ENCODE peak calls at places on chromosomes 12 and 14, in four cellular contexts. One of them, this sample, is unnamed.

GRCh38 chr14:63642229-63642611 is 549 bp upstream of the WDR89 start:
- DNase-seq in fibroblast of lung: peak
- DNase-seq in osteoblast: peak
- DNase-seq in H9: peak
- DNase-seq in this sample: peak

GRCh38 chr14:101729382-101729781 is 32.1 kb upstream of the PPP2R5C start:
- DNase-seq in osteoblast: no peak
- DNase-seq in fibroblast of lung: no peak
- DNase-seq in H9: no peak
- DNase-seq in this sample: no peak

GRCh38 chr12:117685115-117685926 is 283.5 kb downstream of the KSR2 start:
- DNase-seq in osteoblast: peak
- DNase-seq in fibroblast of lung: peak
- DNase-seq in H9: peak
- DNase-seq in this sample: peak

GRCh38 chr12:74415633-74416032 is 122.0 kb upstream of the ATXN7L3B start:
- DNase-seq in H9: no peak
- DNase-seq in osteoblast: no peak
- DNase-seq in fibroblast of lung: peak
- DNase-seq in this sample: peak

GRCh38 chr12:55789893-55790292 is 27.6 kb downstream of the SARNP start:
- DNase-seq in H9: no peak
- DNase-seq in osteoblast: no peak
- DNase-seq in fibroblast of lung: no peak
- DNase-seq in this sample: no peak

GRCh38 chr12:74608376-74608775 is 70.7 kb downstream of the ATXN7L3B start:
- DNase-seq in fibroblast of lung: no peak
- DNase-seq in H9: no peak
- DNase-seq in osteoblast: no peak
- DNase-seq in this sample: no peak

GRCh38 chr12:39294712-39295111 is 148.2 kb downstream of the KIF21A start:
- DNase-seq in H9: no peak
- DNase-seq in osteoblast: peak
- DNase-seq in fibroblast of lung: no peak
- DNase-seq in this sample: no peak

GRCh38 chr12:1919284-1919683 is 832 bp upstream of the CACNA2D4 start:
- DNase-seq in H9: peak
- DNase-seq in osteoblast: peak
- DNase-seq in fibroblast of lung: no peak
- DNase-seq in this sample: no peak

GRCh38 chr14:104341532-104342434 is 203.4 kb downstream of the KIF26A start:
- DNase-seq in osteoblast: peak
- DNase-seq in H9: peak
- DNase-seq in fibroblast of lung: no peak
- DNase-seq in this sample: peak

GRCh38 chr14:36057452-36058142 is 118.9 kb downstream of the PTCSC3 start:
- DNase-seq in osteoblast: no peak
- DNase-seq in fibroblast of lung: peak
- DNase-seq in H9: no peak
- DNase-seq in this sample: peak

GRCh38 chr14:97994020-97994531 is 1196.9 kb downstream of the VRK1 start:
- DNase-seq in H9: no peak
- DNase-seq in fibroblast of lung: no peak
- DNase-seq in osteoblast: no peak
- DNase-seq in this sample: no peak

DNA sequence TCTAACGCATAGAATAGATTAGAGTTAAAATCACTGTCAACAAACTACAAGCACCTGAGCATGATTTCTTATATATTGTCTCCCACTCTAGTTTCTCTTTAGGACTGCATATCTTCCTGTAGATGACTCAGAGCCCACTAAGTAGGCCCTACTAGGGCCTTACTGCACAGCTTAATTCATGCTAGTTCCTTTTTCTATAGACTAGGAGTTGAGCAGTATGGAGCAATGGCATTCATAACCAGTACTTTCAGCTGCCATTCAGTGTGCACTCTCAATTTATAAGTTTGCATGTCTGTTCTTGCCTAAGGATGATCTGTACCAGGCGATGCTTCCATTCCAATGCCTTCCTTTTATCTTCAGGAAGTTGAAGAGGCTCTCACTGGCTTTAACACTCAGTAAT is 103.5 kb downstream of the METTL25 start:
- DNase-seq in H9: no peak
- DNase-seq in fibroblast of lung: no peak
- DNase-seq in osteoblast: no peak
- DNase-seq in this sample: no peak
- H3K4me2 ChIP-seq in H9: no peak
- H3K4me2 ChIP-seq in fibroblast of lung: no peak
- H3K4me2 ChIP-seq in osteoblast: no peak
- H3K4me2 ChIP-seq in this sample: no peak

GRCh38 chr14:58977366-58977765 is 211.1 kb upstream of the DAAM1 start:
- DNase-seq in H9: no peak
- DNase-seq in fibroblast of lung: peak
- DNase-seq in osteoblast: no peak
- DNase-seq in this sample: peak

GRCh38 chr14:58981840-58982239 is 206.6 kb upstream of the DAAM1 start:
- DNase-seq in fibroblast of lung: no peak
- DNase-seq in osteoblast: no peak
- DNase-seq in H9: no peak
- DNase-seq in this sample: no peak

GRCh38 chr14:58979325-58979724 is 209.1 kb upstream of the DAAM1 start:
- DNase-seq in H9: no peak
- DNase-seq in fibroblast of lung: no peak
- DNase-seq in osteoblast: no peak
- DNase-seq in this sample: no peak

GRCh38 chr14:58978336-58978735 is 210.1 kb upstream of the DAAM1 start:
- DNase-seq in fibroblast of lung: peak
- DNase-seq in osteoblast: no peak
- DNase-seq in H9: no peak
- DNase-seq in this sample: no peak
- H3K4me2 ChIP-seq in fibroblast of lung: no peak
- H3K4me2 ChIP-seq in osteoblast: no peak
- H3K4me2 ChIP-seq in H9: no peak
- H3K4me2 ChIP-seq in this sample: no peak

GRCh38 chr12:81520064-81520945 is 238.8 kb downstream of the PPFIA2 start:
- DNase-seq in fibroblast of lung: peak
- DNase-seq in osteoblast: peak
- DNase-seq in H9: no peak
- DNase-seq in this sample: no peak
- H3K4me2 ChIP-seq in fibroblast of lung: peak
- H3K4me2 ChIP-seq in osteoblast: peak
- H3K4me2 ChIP-seq in H9: no peak
- H3K4me2 ChIP-seq in this sample: peak

GRCh38 chr12:6362383-6362782 is 13.0 kb downstream of the SCNN1A start:
- DNase-seq in osteoblast: peak
- DNase-seq in fibroblast of lung: no peak
- DNase-seq in H9: no peak
- DNase-seq in this sample: peak
- H3K4me2 ChIP-seq in osteoblast: no peak
- H3K4me2 ChIP-seq in fibroblast of lung: no peak
- H3K4me2 ChIP-seq in H9: no peak
- H3K4me2 ChIP-seq in this sample: peak

GRCh38 chr12:52230364-52231281 is 2.4 kb upstream of the KRT7 start:
- DNase-seq in H9: no peak
- DNase-seq in osteoblast: peak
- DNase-seq in fibroblast of lung: peak
- DNase-seq in this sample: peak
- H3K4me2 ChIP-seq in H9: no peak
- H3K4me2 ChIP-seq in osteoblast: peak
- H3K4me2 ChIP-seq in fibroblast of lung: peak
- H3K4me2 ChIP-seq in this sample: peak

This sample was measured in PC-3.